ENCODE peak calls at places on chromosomes 3 and 15, in four cellular contexts. J is A172; R is stimulated activated CD4-positive, alpha-beta T cell treated with anti-CD3 and anti-CD28 coated beads, TNF-alpha, amount 100 ng/mL, for 4 hours; I is NAMALWA. A is an unnamed sample.

GRCh38 chr3:193452338-193452737 is 73.8 kb upstream of the ATP13A5 start:
- DNase-seq in J (peak; percentile 23), R (no peak), I (peak; percentile 11), A (no peak)

GRCh38 chr15:25416693-25417092 is 22.1 kb downstream of the UBE3A start:
- DNase-seq in J (peak; percentile 6), R (no peak), I (no peak), A (no peak)

GRCh38 chr3:42502429-42503250 is at the start of gene VIPR1:
- DNase-seq in J (no peak), R (peak; percentile 92), I (peak; percentile 74), A (peak; percentile 94)

GRCh38 chr3:168248383-168249047 is 152.8 kb upstream of the GOLIM4 start:
- DNase-seq in J (peak; percentile 19), R (no peak), I (no peak), A (no peak)

GRCh38 chr3:128780438-128780837 is 54.5 kb downstream of the RAB7A start:
- DNase-seq in J (no peak), R (no peak), I (no peak), A (no peak)

GRCh38 chr3:87900061-87900460 is 158.7 kb downstream of the CGGBP1 start:
- DNase-seq in J (no peak), R (no peak), I (peak; percentile 13), A (no peak)

GRCh38 chr15:31308185-31308639 is 18.4 kb upstream of the KLF13 start:
- DNase-seq in J (no peak), R (no peak), I (peak; percentile 75), A (no peak)

GRCh38 chr3:53078656-53079055 is 32.8 kb upstream of the SFMBT1 start:
- DNase-seq in J (no peak), R (no peak), I (no peak), A (no peak)

GRCh38 chr15:31202953-31203352 is 101.4 kb upstream of the TRPM1 start:
- DNase-seq in J (no peak), R (no peak), I (peak; percentile 75), A (no peak)

GRCh38 chr3:70824785-70825184 is 512.3 kb upstream of the MDFIC2 start:
- DNase-seq in J (peak; percentile 86), R (no peak), I (no peak), A (no peak)

GRCh38 chr3:99780749-99781148 is 36.9 kb upstream of the CMSS1 start:
- DNase-seq in J (peak; percentile 51), R (no peak), I (no peak), A (no peak)

A was measured in T-helper 17 cell.